ENCODE peak calls at places on chromosomes 6 and 20, in four cellular contexts. Y is ascending aorta, P is suprapubic skin, K is neural crest cell. J is an unnamed sample.
A peak's percentile ranks its signal among the peaks of the same experiment; 100 is the strongest.

GRCh38 chr6:121187833-121188200 is 146.5 kb downstream of the TBC1D32 start:
- DNase-seq in P (no peak), Y (no peak), K (no peak), J (no peak)

GRCh38 chr6:56456785-56457184 is 185.9 kb downstream of the DST start:
- DNase-seq in Y (no peak), K (no peak), P (no peak), J (no peak)

GRCh38 chr6:148987982-148988381 is 241.2 kb downstream of the UST start:
- DNase-seq in K (no peak), P (no peak), Y (no peak), J (no peak)

GRCh38 chr20:8131598-8132014 is 460 bp upstream of the PLCB1 start:
- DNase-seq in Y (no peak), K (no peak), P (no peak), J (no peak)

GRCh38 chr6:106064766-106065165 is 21.4 kb upstream of the PRDM1 start:
- DNase-seq in K (no peak), P (no peak), Y (no peak), J (no peak)

GRCh38 chr20:38728911-38729642 is 4.8 kb downstream of the SLC32A1 start:
- DNase-seq in K (no peak), Y (no peak), P (no peak), J (peak; percentile 36)

GRCh38 chr6:105748737-105749161 is 337.4 kb upstream of the PRDM1 start:
- DNase-seq in Y (no peak), K (no peak), P (no peak), J (no peak)

GRCh38 chr6:5950448-5950847 is 56.3 kb downstream of the NRN1 start:
- DNase-seq in Y (no peak), K (no peak), P (no peak), J (no peak)

GRCh38 chr6:81023007-81023582 is 729.4 kb downstream of the TENT5A start:
- DNase-seq in K (no peak), P (no peak), Y (no peak), J (no peak)

GRCh38 chr6:1720620-1721322 is 111.1 kb downstream of the FOXC1 start:
- DNase-seq in K (peak; percentile 37), P (no peak), Y (no peak), J (no peak)
- TF ChIP-seq CTCF in K (no peak), P (no peak), Y (no peak), J (no peak)

GRCh38 chr6:169520104-169520503 is 181.7 kb downstream of the WDR27 start:
- DNase-seq in Y (no peak), K (no peak), P (no peak), J (no peak)
- TF ChIP-seq CTCF in Y (peak; percentile 50), K (peak; percentile 53), P (no peak), J (no peak)

DNA sequence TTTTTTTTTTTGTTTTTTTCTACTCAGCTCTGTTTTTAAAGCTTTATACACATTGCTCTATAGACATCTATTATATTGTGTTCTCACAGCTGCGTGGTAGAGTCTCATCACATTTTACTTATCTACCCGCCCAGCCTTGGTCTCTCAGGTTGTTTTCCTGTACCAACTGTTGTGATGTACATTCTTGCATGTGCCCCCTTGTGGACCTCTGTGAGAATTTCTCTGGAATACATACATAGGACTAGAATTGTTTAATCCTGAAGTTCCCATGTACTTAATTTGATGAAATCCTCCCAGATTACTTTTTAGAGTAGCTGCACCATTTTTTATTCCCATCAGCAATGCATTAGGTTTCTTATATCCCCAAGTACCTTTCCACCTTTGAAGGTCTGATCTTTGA is 40.4 kb upstream of the TINAG start:
- DNase-seq in Y (no peak), P (no peak), K (no peak), J (no peak)
- TF ChIP-seq CTCF in Y (no peak), P (no peak), K (peak; percentile 67), J (no peak)

GRCh38 chr6:36836771-36837339 is 2.4 kb downstream of the CPNE5 start:
- DNase-seq in P (no peak), K (no peak), Y (no peak), J (no peak)

GRCh38 chr6:36838896-36839818 is at the start of gene CPNE5:
- DNase-seq in K (no peak), Y (no peak), P (no peak), J (no peak)

GRCh38 chr6:36837686-36838085 is 1.6 kb downstream of the CPNE5 start:
- DNase-seq in Y (no peak), P (no peak), K (no peak), J (no peak)

GRCh38 chr6:36834576-36835293 is 4.5 kb downstream of the CPNE5 start:
- DNase-seq in Y (no peak), K (no peak), P (no peak), J (no peak)

GRCh38 chr6:36836091-36836770 is 3.0 kb downstream of the CPNE5 start:
- DNase-seq in Y (no peak), K (no peak), P (no peak), J (no peak)
- TF ChIP-seq CTCF in Y (no peak), K (no peak), P (no peak), J (no peak)

J was measured in GM13976.